ENCODE peak calls at places on chromosomes 13 and 19, in ten cellular contexts. C is heart right ventricle, F is psoas muscle, D is K562, Q is RWPE2, U is lower leg skin, Y is coronary artery, W is tibial nerve, V is GM06990, E is mammary epithelial cell. M is an unnamed sample.

GRCh38 chr19:34999498-35000337 is at the start of gene GRAMD1A:
- DNase-seq in W (peak; percentile 80), D (peak; percentile 94), Q (no peak), Y (peak; percentile 91), F (peak; percentile 92), V (peak; percentile 85), C (peak; percentile 92), U (peak; percentile 76), E (peak; percentile 85), M (peak; percentile 92)

GRCh38 chr13:19782049-19782726 is 557 bp downstream of the PSPC1 start:
- DNase-seq in U (peak; percentile 30), W (peak; percentile 36), D (peak; percentile 21), E (peak; percentile 44), Y (peak; percentile 78), C (peak; percentile 60), V (peak; percentile 73), Q (peak; percentile 54), F (peak; percentile 79), M (peak; percentile 56)

GRCh38 chr13:48600374-48601364 is 53.1 kb upstream of the CYSLTR2 start:
- DNase-seq in Q (no peak), C (no peak), D (no peak), V (no peak), W (no peak), U (no peak), F (no peak), Y (no peak), E (peak; percentile 49), M (peak; percentile 98)

GRCh38 chr19:41998246-41999020 is 4.4 kb upstream of the ATP1A3 start:
- DNase-seq in E (no peak), D (peak; percentile 77), U (no peak), Q (no peak), F (no peak), W (no peak), C (peak; percentile 48), Y (peak; percentile 41), V (peak; percentile 41), M (peak; percentile 29)

GRCh38 chr19:4556574-4557185 is 2.8 kb downstream of the SEMA6B start:
- DNase-seq in C (no peak), W (no peak), V (no peak), D (peak; percentile 98), Q (no peak), Y (no peak), E (peak; percentile 29), F (peak; percentile 77), U (no peak), M (no peak)

GRCh38 chr13:101515504-101515903 is 63.0 kb downstream of the ITGBL1 start:
- DNase-seq in D (no peak), V (no peak), C (no peak), F (no peak), Q (no peak), U (no peak), W (no peak), Y (no peak), E (no peak), M (no peak)

GRCh38 chr19:16030964-16031871 is 45.1 kb upstream of the TPM4 start:
- DNase-seq in V (no peak), Q (no peak), U (no peak), E (no peak), D (no peak), C (no peak), W (no peak), F (no peak), Y (peak; percentile 47), M (no peak)

GRCh38 chr19:7617735-7618134 is 11.6 kb downstream of the XAB2 start:
- DNase-seq in D (no peak), E (no peak), C (no peak), U (no peak), V (no peak), Y (no peak), F (no peak), Q (no peak), W (no peak), M (no peak)

GRCh38 chr19:54654447-54655321 is 8.1 kb upstream of the LILRB4 start:
- DNase-seq in W (no peak), E (no peak), U (no peak), Y (no peak), Q (no peak), D (no peak), C (no peak), V (no peak), F (no peak), M (no peak)

GRCh38 chr19:54674021-54674617 is 11.3 kb downstream of the LILRB4 start:
- DNase-seq in W (no peak), U (no peak), Q (no peak), E (peak; percentile 8), Y (no peak), F (no peak), V (no peak), C (no peak), D (peak; percentile 54), M (peak; percentile 46)

DNA sequence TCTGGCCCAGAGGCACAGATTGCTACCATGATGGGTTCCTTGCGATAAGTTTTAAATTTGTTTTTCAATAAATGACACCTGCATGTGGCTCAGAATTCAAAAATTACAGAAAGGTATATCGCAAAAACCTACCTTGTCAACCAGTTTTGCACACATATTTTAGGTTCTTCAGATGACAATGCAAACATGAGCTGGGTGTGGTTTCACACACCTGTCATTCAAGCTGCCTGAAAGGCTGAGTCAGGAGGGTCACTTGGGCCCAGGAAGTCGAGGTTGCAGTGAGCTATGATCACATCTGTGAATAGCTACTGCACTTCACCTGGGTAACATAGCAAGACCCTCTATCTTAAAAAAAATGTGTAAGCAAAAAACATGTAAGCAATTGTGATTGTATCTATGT is 56.1 kb downstream of the DNM2 start:
- DNase-seq in Y (no peak), W (no peak), F (no peak), V (no peak), D (no peak), U (no peak), C (no peak), E (peak; percentile 17), Q (no peak), M (no peak)
- TF ChIP-seq CTCF in Y (no peak), W (no peak), F (no peak), V (no peak), D (no peak), U (no peak), C (no peak), E (no peak), Q (no peak), M (no peak)

GRCh38 chr19:50657672-50658437 is 8.6 kb downstream of the C19orf81 start:
- DNase-seq in W (peak; percentile 62), F (peak; percentile 82), V (peak; percentile 86), E (peak; percentile 86), U (peak; percentile 85), C (peak; percentile 81), Y (peak; percentile 80), D (peak; percentile 96), Q (peak; percentile 98), M (peak; percentile 99)
- H3K4me3 ChIP-seq in W (no peak overlapping the region), F (no peak overlapping the region), V (no peak overlapping the region), E (peak overlapping the region; percentile 16), U (no peak overlapping the region), C (peak overlapping the region; percentile 45), Y (peak overlapping the region; percentile 61), D (peak overlapping the region; percentile 66), Q (peak overlapping the region; percentile 36), M (peak overlapping the region; percentile 61)

GRCh38 chr13:30743319-30744055 is 8.1 kb downstream of the ALOX5AP start:
- DNase-seq in Y (peak; percentile 83), U (peak; percentile 59), V (no peak), Q (peak; percentile 83), E (peak; percentile 95), F (peak; percentile 61), C (no peak), D (no peak), W (peak; percentile 63), M (peak; percentile 98)

GRCh38 chr13:30744686-30745085 is 9.3 kb downstream of the ALOX5AP start:
- DNase-seq in Y (no peak), E (no peak), U (no peak), W (no peak), F (no peak), Q (no peak), D (no peak), C (no peak), V (no peak), M (no peak)

GRCh38 chr13:30742896-30743295 is 7.6 kb downstream of the ALOX5AP start:
- DNase-seq in Q (no peak), V (no peak), Y (no peak), D (no peak), U (no peak), W (no peak), E (no peak), C (no peak), F (no peak), M (no peak)

GRCh38 chr13:30745917-30746686 is 10.8 kb downstream of the ALOX5AP start:
- DNase-seq in U (no peak), Y (no peak), D (no peak), V (no peak), W (no peak), E (peak; percentile 11), F (no peak), Q (no peak), C (no peak), M (no peak)

GRCh38 chr13:30744056-30744684 is 8.8 kb downstream of the ALOX5AP start:
- DNase-seq in E (peak; percentile 57), W (no peak), V (peak; percentile 81), Q (no peak), U (no peak), C (no peak), D (no peak), Y (no peak), F (no peak), M (no peak)
- TF ChIP-seq CTCF in E (no peak), W (no peak), V (peak; percentile 7), Q (no peak), U (no peak), C (no peak), D (no peak), Y (no peak), F (no peak), M (no peak)

GRCh38 chr19:30267332-30267731 is 104.9 kb upstream of the ZNF536 start:
- DNase-seq in U (no peak), V (no peak), F (no peak), W (no peak), E (no peak), Y (no peak), C (no peak), D (no peak), Q (no peak), M (no peak)
- H3K4me3 ChIP-seq in U (no peak overlapping the region), V (no peak overlapping the region), F (no peak overlapping the region), W (no peak overlapping the region), E (no peak overlapping the region), Y (no peak overlapping the region), C (no peak overlapping the region), D (no peak overlapping the region), Q (no peak overlapping the region), M (no peak overlapping the region)

GRCh38 chr19:1816530-1817298 is 4.6 kb upstream of the ATP8B3 start:
- DNase-seq in Q (no peak), Y (no peak), U (no peak), F (no peak), C (no peak), V (peak; percentile 6), E (no peak), W (no peak), D (no peak), M (no peak)
- TF ChIP-seq CTCF in Q (no peak), Y (no peak), U (no peak), F (no peak), C (no peak), V (no peak), E (no peak), W (no peak), D (no peak), M (no peak)

GRCh38 chr19:2578391-2578826 is 102.5 kb downstream of the GADD45B start:
- DNase-seq in Q (no peak), D (no peak), C (no peak), V (no peak), W (no peak), U (no peak), E (peak; percentile 24), F (peak; percentile 59), Y (no peak), M (peak; percentile 65)
- H3K4me3 ChIP-seq in Q (peak overlapping the region; percentile 26), D (no peak overlapping the region), C (peak overlapping the region; percentile 65), V (no peak overlapping the region), W (peak overlapping the region; percentile 27), U (no peak overlapping the region), E (peak overlapping the region; percentile 50), F (peak overlapping the region; percentile 67), Y (peak overlapping the region; percentile 70), M (peak overlapping the region; percentile 51)

M was measured in fibroblast of pulmonary artery.